ENCODE peak calls at places on chromosome 12, in four cellular contexts. W is NB4, A is GM12865, B is GM23338. O is an unnamed sample.

GRCh38 chr12:118850244-118850825 is 131.0 kb upstream of the SRRM4 start:
- DNase-seq in W (peak; percentile 56), A (peak; percentile 48), B (peak; percentile 82), O (no peak)

GRCh38 chr12:76018111-76018510 is 13.5 kb downstream of the PHLDA1 start:
- DNase-seq in W (peak; percentile 82), A (no peak), B (peak; percentile 56), O (no peak)

GRCh38 chr12:9943244-9943643 is 11.1 kb upstream of the CLEC2A start:
- DNase-seq in W (no peak), A (no peak), B (peak; percentile 2), O (no peak)

GRCh38 chr12:94553130-94553519 is 93.5 kb upstream of the CEP83 start:
- DNase-seq in W (no peak), A (no peak), B (no peak), O (no peak)

GRCh38 chr12:93550748-93551611 is 21.5 kb upstream of the SOCS2 start:
- DNase-seq in W (no peak), A (no peak), B (no peak), O (no peak)

GRCh38 chr12:54941659-54942058 is 42.9 kb downstream of the TESPA1 start:
- DNase-seq in W (no peak), A (no peak), B (no peak), O (no peak)

GRCh38 chr12:133120385-133121191 is 9.5 kb downstream of the ZNF891 start:
- DNase-seq in W (peak; percentile 26), A (no peak), B (peak; percentile 1), O (no peak)

GRCh38 chr12:54296393-54297121 is 4.3 kb downstream of the NFE2 start:
- DNase-seq in W (peak; percentile 49), A (no peak), B (no peak), O (no peak)

GRCh38 chr12:1488908-1489381 is 105.4 kb downstream of the FBXL14 start:
- DNase-seq in W (peak; percentile 55), A (no peak), B (peak; percentile 21), O (peak; percentile 20)

GRCh38 chr12:132196038-132196872 is 52.0 kb downstream of the NOC4L start:
- DNase-seq in W (no peak), A (no peak), B (no peak), O (peak; percentile 35)

GRCh38 chr12:64385468-64385867 is 5.1 kb downstream of the C12orf56 start:
- DNase-seq in W (no peak), A (no peak), B (no peak), O (no peak)

GRCh38 chr12:77841467-77842054 is 10.9 kb downstream of the NAV3 start:
- DNase-seq in W (no peak), A (peak; percentile 18), B (no peak), O (no peak)

GRCh38 chr12:127260531-127260930 is 1006.4 kb upstream of the TMEM132C start:
- DNase-seq in W (no peak), A (no peak), B (no peak), O (no peak)

GRCh38 chr12:66829660-66830325 is 150.9 kb upstream of the GRIP1 start:
- DNase-seq in W (no peak), A (peak; percentile 9), B (no peak), O (no peak)

GRCh38 chr12:78290606-78291345 is 460.1 kb downstream of the NAV3 start:
- DNase-seq in W (no peak), A (no peak), B (no peak), O (no peak)

GRCh38 chr12:131194166-131194565 is 240.5 kb downstream of the ADGRD1 start:
- DNase-seq in W (peak; percentile 57), A (peak; percentile 24), B (no peak), O (no peak)

GRCh38 chr12:97716356-97716755 is 253.8 kb downstream of the RMST start:
- DNase-seq in W (peak; percentile 27), A (peak; percentile 41), B (peak; percentile 67), O (no peak)

GRCh38 chr12:19196959-19197630 is 67.6 kb downstream of the PLEKHA5 start:
- DNase-seq in W (peak; percentile 24), A (no peak), B (no peak), O (no peak)

GRCh38 chr12:15688202-15688736 is 100.9 kb downstream of the EPS8 start:
- DNase-seq in W (peak; percentile 82), A (peak; percentile 24), B (peak; percentile 55), O (no peak)

GRCh38 chr12:75884465-75884985 is 147.1 kb downstream of the PHLDA1 start:
- DNase-seq in W (no peak), A (no peak), B (peak; percentile 40), O (no peak)

GRCh38 chr12:120835657-120836056 is 68.5 kb downstream of the SPPL3 start:
- DNase-seq in W (peak; percentile 57), A (no peak), B (no peak), O (no peak)

GRCh38 chr12:22855456-22855855 is 230.5 kb downstream of the ETNK1 start:
- DNase-seq in W (no peak), A (no peak), B (peak; percentile 55), O (no peak)

GRCh38 chr12:131413006-131413405 is 297.9 kb upstream of the SFSWAP start:
- DNase-seq in W (no peak), A (no peak), B (no peak), O (no peak)

GRCh38 chr12:116039081-116039480 is 238.4 kb downstream of the MED13L start:
- DNase-seq in W (no peak), A (no peak), B (no peak), O (no peak)

GRCh38 chr12:32198555-32198954 is 91.9 kb downstream of the BICD1 start:
- DNase-seq in W (no peak), A (no peak), B (no peak), O (no peak)

GRCh38 chr12:122437656-122438121 is 15.2 kb upstream of the CLIP1 start:
- DNase-seq in W (no peak), A (no peak), B (no peak), O (no peak)

GRCh38 chr12:85874064-85874463 is at the start of gene NTS:
- DNase-seq in W (peak; percentile 60), A (no peak), B (peak; percentile 63), O (no peak)

GRCh38 chr12:22684124-22684523 is 59.2 kb downstream of the ETNK1 start:
- DNase-seq in W (no peak), A (no peak), B (no peak), O (no peak)

GRCh38 chr12:53214687-53215455 is 7.8 kb upstream of the ITGB7 start:
- DNase-seq in W (no peak), A (no peak), B (peak; percentile 60), O (no peak)

GRCh38 chr12:99154983-99155336 is 492.6 kb upstream of the GARIN6 start:
- DNase-seq in W (no peak), A (no peak), B (peak; percentile 42), O (no peak)
- H3K4me3 ChIP-seq in W (no peak overlapping the region), A (no peak overlapping the region), B (peak overlapping the region; percentile 23), O (no peak overlapping the region)

GRCh38 chr12:100476013-100476751 is 2.5 kb downstream of the NR1H4 start:
- DNase-seq in W (no peak), A (no peak), B (no peak), O (no peak)

GRCh38 chr12:100473050-100473715 is 483 bp upstream of the NR1H4 start:
- DNase-seq in W (no peak), A (no peak), B (no peak), O (no peak)

GRCh38 chr12:100473716-100474150 is at the start of gene NR1H4:
- DNase-seq in W (no peak), A (no peak), B (no peak), O (no peak)

GRCh38 chr12:100472325-100472724 is 1.3 kb upstream of the NR1H4 start:
- DNase-seq in W (peak; percentile 12), A (no peak), B (no peak), O (no peak)

DNA sequence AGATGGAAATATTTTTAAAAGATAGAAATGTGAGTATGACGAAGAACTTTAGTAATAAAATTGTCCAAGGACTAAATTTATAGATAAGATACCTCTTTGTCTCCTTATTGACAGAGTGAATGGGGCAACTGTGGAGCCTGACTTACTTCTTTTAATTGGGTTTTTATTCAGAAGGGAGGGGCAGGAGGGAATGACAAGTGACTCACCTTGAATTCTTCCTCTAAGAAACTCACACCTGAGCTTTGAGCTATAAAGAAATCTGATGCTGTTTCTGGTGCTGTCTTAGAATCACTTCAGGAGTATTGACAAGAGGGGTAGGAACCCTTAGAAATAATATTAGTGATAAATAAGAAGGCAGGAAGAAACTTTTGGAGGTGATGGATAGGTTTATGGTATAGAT is 951 bp downstream of the NR1H4 start:
- DNase-seq in W (no peak), A (no peak), B (peak; percentile 6), O (no peak)
- H3K4me3 ChIP-seq in W (no peak overlapping the region), A (no peak overlapping the region), B (no peak overlapping the region), O (no peak overlapping the region)

DNA sequence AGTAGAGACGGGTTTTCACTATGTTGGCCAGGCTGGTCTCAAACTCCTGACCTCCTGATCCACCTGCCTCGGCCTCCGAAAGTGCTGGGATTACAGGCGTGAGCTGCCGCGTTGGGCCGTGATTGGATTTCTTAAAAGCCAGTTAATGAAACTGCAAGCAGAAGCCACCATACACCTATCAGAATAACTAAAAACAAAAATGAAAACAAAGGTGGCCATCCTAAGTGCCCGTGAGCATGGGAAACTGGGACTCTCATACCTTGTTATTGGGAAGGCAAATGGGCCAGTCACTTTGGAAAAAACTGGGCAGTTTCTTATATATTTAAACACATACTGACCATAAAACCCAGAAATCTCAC is 7.7 kb upstream of the TCTN1 start:
- DNase-seq in W (no peak), A (peak; percentile 65), B (no peak), O (no peak)
- H3K4me3 ChIP-seq in W (peak overlapping the region; percentile 84), A (peak overlapping the region; percentile 70), B (no peak overlapping the region), O (no peak overlapping the region)

GRCh38 chr12:87660987-87661769 is 368.0 kb downstream of the C12orf50 start:
- DNase-seq in W (no peak), A (no peak), B (no peak), O (no peak)
- H3K4me3 ChIP-seq in W (no peak overlapping the region), A (no peak overlapping the region), B (no peak overlapping the region), O (no peak overlapping the region)